ENCODE peak calls at places on chromosomes 3 and 15, in ten cellular contexts. G is astrocyte of the spinal cord; M is AG09319; R is activated CD8-positive, alpha-beta memory T cell treated with anti-CD3 and anti-CD28 coated beads for 48 hours; A is NT2/D1; K is activated T-helper 1 cell treated with anti-CD3 and anti-CD28 coated beads, Interleukin-12 subunit alpha, Interleukin-12 subunit beta, Interleukin-2, Interleukin-4 antibody, amounts not matched to agents 30 ng/mL and 10 ng/mL and 1 ng/mL, durations not matched to agents 14 hours and 24 hours and 36 hours; F is IMR-90; T is endothelial cell of umbilical vein; B is HFFc6; D is NCI-H2107. O is an unnamed sample.
A peak's percentile ranks its signal among the peaks of the same experiment; 100 is the strongest.

GRCh38 chr3:109057616-109058015 is 60.3 kb downstream of the MORC1 start:
- DNase-seq in F (no peak), A (no peak), R (no peak), M (no peak), G (no peak), B (no peak), K (no peak), D (no peak), T (no peak), O (no peak)

GRCh38 chr15:77025471-77025901 is 30.6 kb downstream of the PSTPIP1 start:
- DNase-seq in M (no peak), R (no peak), G (no peak), F (no peak), B (no peak), A (no peak), T (no peak), K (no peak), D (no peak), O (no peak)

GRCh38 chr15:98144388-98144787 is 183.9 kb downstream of the ARRDC4 start:
- DNase-seq in M (no peak), B (no peak), D (no peak), F (no peak), R (no peak), A (no peak), G (no peak), K (no peak), T (no peak), O (no peak)

GRCh38 chr3:72903004-72903403 is 15.2 kb downstream of the GXYLT2 start:
- DNase-seq in R (no peak), G (peak; percentile 80), M (peak; percentile 73), D (no peak), T (no peak), B (peak; percentile 85), K (no peak), A (no peak), F (peak; percentile 93), O (no peak)

GRCh38 chr15:89946681-89947313 is 34.0 kb upstream of the ARPIN start:
- DNase-seq in D (no peak), F (no peak), R (no peak), B (no peak), T (no peak), M (no peak), A (no peak), K (no peak), G (no peak), O (no peak)

GRCh38 chr3:122094125-122094524 is 39.0 kb downstream of the CD86 start:
- DNase-seq in F (no peak), D (no peak), B (no peak), T (no peak), G (no peak), R (no peak), K (no peak), M (no peak), A (no peak), O (no peak)

GRCh38 chr3:176430244-176430893 is 766.9 kb downstream of the TBL1XR1 start:
- DNase-seq in D (peak; percentile 68), R (no peak), G (peak; percentile 55), A (peak; percentile 35), F (peak; percentile 76), T (peak; percentile 40), K (no peak), B (peak; percentile 59), M (peak; percentile 31), O (no peak)

GRCh38 chr3:157129782-157130137 is 30.2 kb downstream of the CCNL1 start:
- DNase-seq in B (no peak), D (peak; percentile 76), A (no peak), G (peak; percentile 86), F (no peak), M (no peak), K (peak; percentile 19), R (no peak), T (peak; percentile 41), O (no peak)

GRCh38 chr3:64321747-64322146 is 96.5 kb upstream of the PRICKLE2 start:
- DNase-seq in B (peak; percentile 82), G (peak; percentile 81), D (no peak), K (no peak), T (no peak), A (peak; percentile 77), R (no peak), M (no peak), F (peak; percentile 85), O (no peak)

GRCh38 chr3:129583289-129583688 is 23.2 kb downstream of the PLXND1 start:
- DNase-seq in F (no peak), B (no peak), M (no peak), T (no peak), A (no peak), R (no peak), K (no peak), D (no peak), G (no peak), O (no peak)

GRCh38 chr15:25811481-25811906 is 51.6 kb downstream of the ATP10A start:
- DNase-seq in T (no peak), D (no peak), M (no peak), B (no peak), F (no peak), A (no peak), K (no peak), G (no peak), R (no peak), O (no peak)

GRCh38 chr3:153760952-153761351 is 360.2 kb upstream of the ARHGEF26 start:
- DNase-seq in B (no peak), F (no peak), G (no peak), K (no peak), R (no peak), A (no peak), M (no peak), D (no peak), T (no peak), O (no peak)

GRCh38 chr3:115616461-115616860 is 6.8 kb upstream of the GAP43 start:
- DNase-seq in G (no peak), R (no peak), T (no peak), K (no peak), A (no peak), B (no peak), F (no peak), D (no peak), M (no peak), O (no peak)

GRCh38 chr3:137460944-137461343 is 303.2 kb upstream of the SOX14 start:
- DNase-seq in A (no peak), K (no peak), M (no peak), G (no peak), R (no peak), T (no peak), B (no peak), D (no peak), F (no peak), O (no peak)

GRCh38 chr3:140748903-140749302 is 71.0 kb downstream of the TRIM42 start:
- DNase-seq in K (no peak), B (no peak), M (no peak), F (no peak), A (no peak), R (no peak), T (no peak), G (no peak), D (no peak), O (no peak)

GRCh38 chr15:67359431-67360082 is 105.0 kb downstream of the IQCH start:
- DNase-seq in G (no peak), B (no peak), D (no peak), A (no peak), F (no peak), T (no peak), K (no peak), M (no peak), R (no peak), O (no peak)

GRCh38 chr3:143975549-143976152 is 4.0 kb downstream of the DIPK2A start:
- DNase-seq in F (peak; percentile 81), A (no peak), D (no peak), T (peak; percentile 83), R (no peak), B (peak; percentile 67), G (peak; percentile 81), M (no peak), K (no peak), O (no peak)

GRCh38 chr3:23035927-23036640 is 167.0 kb upstream of the UBE2E2 start:
- DNase-seq in T (no peak), B (no peak), A (peak; percentile 63), M (no peak), G (no peak), R (no peak), D (no peak), K (no peak), F (no peak), O (no peak)

GRCh38 chr15:92142242-92143232 is 251.1 kb upstream of the ST8SIA2 start:
- DNase-seq in M (no peak), G (no peak), A (no peak), F (no peak), B (no peak), D (no peak), R (no peak), T (no peak), K (no peak), O (no peak)

O was measured in NCI-H510A.